ENCODE peak calls at places on chromosomes 2 and 18, in nine cellular contexts. J is A549; X is stimulated activated CD8-positive, alpha-beta memory T cell treated with anti-CD3 and anti-CD28 coated beads, Interleukin-4, amount 100 ng/mL, for 48 hours; I is heart left ventricle; V is ovary; G is naive thymus-derived CD8-positive, alpha-beta T cell; Q is NCI-H1436; F is Calu3; U is left colon. B is an unnamed sample.

GRCh38 chr2:62202019-62202722 is 6.3 kb downstream of the B3GNT2 start:
- DNase-seq in J (no peak), X (no peak), I (no peak), V (no peak), G (no peak), Q (no peak), F (no peak), U (no peak), B (no peak)

GRCh38 chr2:85954918-85955420 is 66.2 kb upstream of the ST3GAL5 start:
- DNase-seq in J (peak), X (no peak), I (no peak), V (no peak), G (no peak), Q (no peak), F (peak), U (no peak), B (no peak)

GRCh38 chr18:3741333-3741732 is 291.4 kb downstream of the TGIF1 start:
- DNase-seq in J (no peak), X (no peak), I (no peak), V (no peak), G (no peak), Q (no peak), F (no peak), U (no peak), B (no peak)

GRCh38 chr2:187505064-187505672 is 49.1 kb downstream of the TFPI start:
- DNase-seq in J (no peak), X (no peak), I (no peak), V (no peak), G (no peak), Q (no peak), F (no peak), U (no peak), B (no peak)

GRCh38 chr2:148096012-148096411 is 75.1 kb downstream of the MBD5 start:
- DNase-seq in J (no peak), X (no peak), I (no peak), V (no peak), G (no peak), Q (no peak), F (no peak), U (no peak), B (no peak)

GRCh38 chr2:192195548-192196418 is 1.1 kb upstream of the TMEFF2 start:
- DNase-seq in J (peak), X (peak), I (no peak), V (no peak), G (no peak), Q (peak), F (peak), U (peak), B (peak)

GRCh38 chr2:232398293-232399034 is 8.2 kb upstream of the ALPG start:
- DNase-seq in J (no peak), X (no peak), I (no peak), V (no peak), G (no peak), Q (no peak), F (peak), U (no peak), B (no peak)

GRCh38 chr18:53935803-53936202 is 288.7 kb downstream of the MBD2 start:
- DNase-seq in J (no peak), X (no peak), I (no peak), V (no peak), G (no peak), Q (no peak), F (no peak), U (no peak), B (no peak)

GRCh38 chr2:65357095-65357958 is 75.1 kb downstream of the SPRED2 start:
- DNase-seq in J (no peak), X (no peak), I (no peak), V (no peak), G (no peak), Q (peak), F (no peak), U (no peak), B (no peak)

GRCh38 chr2:108195133-108195439 is 44.7 kb upstream of the SULT1C3 start:
- DNase-seq in J (no peak), X (no peak), I (no peak), V (no peak), G (no peak), Q (no peak), F (no peak), U (no peak), B (no peak)

GRCh38 chr2:146544701-146545100 is 1300.1 kb upstream of the ACVR2A start:
- DNase-seq in J (no peak), X (no peak), I (no peak), V (no peak), G (no peak), Q (no peak), F (no peak), U (no peak), B (no peak)

GRCh38 chr2:68832161-68832869 is 38.9 kb downstream of the BMP10 start:
- DNase-seq in J (peak), X (peak), I (peak), V (peak), G (peak), Q (no peak), F (peak), U (peak), B (no peak)

GRCh38 chr2:21820271-21820670 is 696.5 kb downstream of the TDRD15 start:
- DNase-seq in J (no peak), X (no peak), I (no peak), V (no peak), G (no peak), Q (no peak), F (no peak), U (no peak), B (no peak)

GRCh38 chr2:239675856-239676715 is 275.3 kb upstream of the HDAC4 start:
- DNase-seq in J (no peak), X (no peak), I (no peak), V (peak), G (no peak), Q (no peak), F (no peak), U (no peak), B (no peak)

GRCh38 chr18:25234740-25235345 is 117.1 kb downstream of the ZNF521 start:
- DNase-seq in J (no peak), X (no peak), I (no peak), V (no peak), G (no peak), Q (no peak), F (no peak), U (no peak), B (no peak)

GRCh38 chr2:218284106-218284811 is 8.0 kb downstream of the TMBIM1 start:
- DNase-seq in J (no peak), X (peak), I (no peak), V (no peak), G (no peak), Q (no peak), F (peak), U (peak), B (no peak)

GRCh38 chr18:67232406-67232805 is 284.1 kb downstream of the DSEL start:
- DNase-seq in J (peak), X (no peak), I (no peak), V (no peak), G (no peak), Q (no peak), F (no peak), U (no peak), B (no peak)

GRCh38 chr18:9743200-9744016 is 35.3 kb downstream of the RAB31 start:
- DNase-seq in J (peak), X (no peak), I (no peak), V (no peak), G (no peak), Q (no peak), F (peak), U (no peak), B (no peak)

GRCh38 chr2:160838100-160838499 is 322.1 kb upstream of the TANK start:
- DNase-seq in J (no peak), X (no peak), I (no peak), V (no peak), G (no peak), Q (no peak), F (no peak), U (no peak), B (no peak)

GRCh38 chr18:36328385-36328858 is 30.9 kb downstream of the FHOD3 start:
- DNase-seq in J (no peak), X (no peak), I (no peak), V (no peak), G (no peak), Q (no peak), F (no peak), U (no peak), B (no peak)

GRCh38 chr2:239650674-239651073 is 249.9 kb upstream of the HDAC4 start:
- DNase-seq in J (no peak), X (no peak), I (no peak), V (no peak), G (no peak), Q (no peak), F (no peak), U (no peak), B (no peak)

GRCh38 chr18:21129586-21130216 is 18.1 kb upstream of the ROCK1 start:
- DNase-seq in J (no peak), X (no peak), I (no peak), V (no peak), G (no peak), Q (no peak), F (no peak), U (no peak), B (no peak)

GRCh38 chr2:232761301-232761907 is 15.0 kb downstream of the KCNJ13 start:
- DNase-seq in J (peak), X (no peak), I (no peak), V (no peak), G (peak), Q (peak), F (peak), U (no peak), B (no peak)

GRCh38 chr18:34867520-34867919 is 157.4 kb downstream of the DTNA start:
- DNase-seq in J (peak), X (peak), I (peak), V (no peak), G (no peak), Q (peak), F (no peak), U (no peak), B (no peak)

GRCh38 chr2:55620123-55620779 is 2.8 kb upstream of the PPP4R3B start:
- DNase-seq in J (peak), X (peak), I (no peak), V (no peak), G (no peak), Q (no peak), F (peak), U (no peak), B (no peak)

GRCh38 chr2:151049746-151050145 is 211.9 kb downstream of the RBM43 start:
- DNase-seq in J (peak), X (no peak), I (no peak), V (no peak), G (no peak), Q (no peak), F (peak), U (no peak), B (no peak)

GRCh38 chr2:49044265-49044664 is 110.0 kb downstream of the FSHR start:
- DNase-seq in J (no peak), X (no peak), I (no peak), V (no peak), G (no peak), Q (no peak), F (no peak), U (no peak), B (no peak)

GRCh38 chr2:73933194-73933593 is 6.5 kb downstream of the DGUOK start:
- DNase-seq in J (no peak), X (no peak), I (no peak), V (no peak), G (no peak), Q (peak), F (no peak), U (no peak), B (peak)

GRCh38 chr18:48994044-48994651 is 43.4 kb upstream of the SMAD7 start:
- DNase-seq in J (peak), X (no peak), I (peak), V (no peak), G (no peak), Q (no peak), F (no peak), U (no peak), B (no peak)

GRCh38 chr2:71299507-71299906 is 32.1 kb upstream of the ZNF638 start:
- DNase-seq in J (peak), X (no peak), I (no peak), V (no peak), G (no peak), Q (peak), F (peak), U (no peak), B (no peak)

GRCh38 chr2:16221461-16222010 is 281.2 kb downstream of the MYCN start:
- DNase-seq in J (no peak), X (no peak), I (no peak), V (no peak), G (no peak), Q (no peak), F (no peak), U (no peak), B (no peak)

GRCh38 chr2:217289909-217290283 is 430.0 kb upstream of the TNP1 start:
- DNase-seq in J (no peak), X (no peak), I (no peak), V (no peak), G (no peak), Q (peak), F (no peak), U (no peak), B (no peak)

GRCh38 chr2:225995788-225996476 is 596.4 kb downstream of the NYAP2 start:
- DNase-seq in J (no peak), X (no peak), I (peak), V (no peak), G (no peak), Q (no peak), F (no peak), U (no peak), B (no peak)

GRCh38 chr2:183222751-183223150 is 98.5 kb downstream of the NUP35 start:
- DNase-seq in J (no peak), X (no peak), I (no peak), V (no peak), G (no peak), Q (no peak), F (no peak), U (no peak), B (no peak)

GRCh38 chr2:71562518-71562917 is 109.2 kb downstream of the DYSF start:
- DNase-seq in J (no peak), X (no peak), I (no peak), V (no peak), G (no peak), Q (no peak), F (no peak), U (no peak), B (no peak)

GRCh38 chr18:34959989-34960388 is 81.2 kb upstream of the MAPRE2 start:
- DNase-seq in J (no peak), X (no peak), I (no peak), V (no peak), G (no peak), Q (no peak), F (no peak), U (no peak), B (no peak)

GRCh38 chr18:12741351-12741750 is 38.5 kb downstream of the PSMG2 start:
- DNase-seq in J (peak), X (peak), I (no peak), V (no peak), G (no peak), Q (peak), F (peak), U (no peak), B (no peak)